ENCODE peak calls at places on chromosome 16, in nine cellular contexts. P, A, X, N, O, L, H, G and S are unnamed samples. For H3K4me1, the result is how much of the 10 kb centered on the place peaks cover.

GRCh38 chr16:2513405-2514332 is at the start of gene ATP6V0C:
- DNase-seq in H (peak), N (peak), X (peak), G (peak), A (peak), L (peak), P (peak), O (peak), S (peak)

GRCh38 chr16:24871891-24872290 is 26.1 kb downstream of the SLC5A11 start:
- DNase-seq in N (no peak), P (peak), H (no peak), O (no peak), X (no peak), L (no peak), A (no peak), G (no peak), S (no peak)

GRCh38 chr16:9441021-9441420 is 349.6 kb downstream of the HAPSTR1 start:
- DNase-seq in N (peak), L (no peak), P (no peak), A (peak), G (no peak), O (no peak), X (no peak), H (no peak), S (peak)

GRCh38 chr16:30839523-30840227 is 52.7 kb upstream of the ZNF629 start:
- DNase-seq in P (no peak), N (peak), X (no peak), H (no peak), G (no peak), O (no peak), A (peak), L (no peak), S (peak)

GRCh38 chr16:56847173-56847948 is 17.6 kb upstream of the SLC12A3 start:
- DNase-seq in A (no peak), O (no peak), X (no peak), G (no peak), L (peak), N (no peak), H (no peak), P (peak), S (no peak)

GRCh38 chr16:68707341-68708152 is 29.5 kb upstream of the CDH1 start:
- DNase-seq in L (no peak), O (no peak), P (peak), H (peak), A (peak), G (no peak), N (peak), X (no peak), S (peak)

GRCh38 chr16:68083861-68084503 is 1.2 kb upstream of the NFATC3 start:
- DNase-seq in H (peak), L (no peak), X (no peak), N (peak), O (no peak), A (peak), P (no peak), G (no peak), S (no peak)

GRCh38 chr16:15879255-15879804 is 9.1 kb downstream of the CEP20 start:
- DNase-seq in L (no peak), O (no peak), G (no peak), X (no peak), N (no peak), H (no peak), A (no peak), P (no peak), S (no peak)

GRCh38 chr16:30368122-30368791 is 2.0 kb downstream of the TBC1D10B start:
- DNase-seq in G (peak), H (no peak), X (no peak), N (no peak), P (peak), O (no peak), A (no peak), L (no peak), S (peak)

GRCh38 chr16:81127051-81127450 is 30.9 kb upstream of the GCSH start:
- DNase-seq in H (no peak), P (no peak), X (no peak), A (no peak), N (no peak), O (no peak), L (no peak), G (no peak), S (no peak)

GRCh38 chr16:31474173-31474714 is 2.3 kb downstream of the TGFB1I1 start:
- DNase-seq in O (no peak), H (no peak), N (peak), P (no peak), L (no peak), G (no peak), A (no peak), X (no peak), S (no peak)

GRCh38 chr16:3216263-3216640 is 18.7 kb downstream of the ZNF200 start:
- DNase-seq in A (no peak), G (no peak), L (peak), H (no peak), P (no peak), X (no peak), O (no peak), N (no peak), S (no peak)

DNA sequence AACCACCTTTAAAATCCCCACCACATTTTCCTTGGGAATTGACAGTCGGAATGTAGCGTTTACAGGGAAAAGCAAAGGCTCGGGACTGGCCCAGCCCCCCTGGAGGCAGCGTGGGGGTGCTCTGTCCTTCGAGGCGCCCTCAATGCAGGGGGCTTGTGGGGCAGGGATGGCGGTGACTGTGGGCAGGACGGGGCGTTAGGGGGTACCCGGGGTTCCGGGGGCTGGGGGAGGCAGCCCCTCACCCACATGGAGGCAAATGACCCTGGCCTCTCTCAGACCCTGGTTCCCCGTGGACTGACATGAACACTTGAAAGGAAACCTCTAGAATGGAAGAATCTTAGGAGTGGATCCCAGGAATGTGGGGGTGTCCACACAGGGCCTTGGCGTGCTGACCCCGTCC is 78.4 kb upstream of the GNG13 start:
- DNase-seq in N (no peak), H (no peak), P (no peak), X (no peak), L (no peak), A (no peak), G (no peak), O (peak), S (no peak)
- H3K4me1 ChIP-seq in N (under half), H (under half), P (under half), X (under half), L (under half), A (under half), G (under half), O (under half), S (under half)

DNA sequence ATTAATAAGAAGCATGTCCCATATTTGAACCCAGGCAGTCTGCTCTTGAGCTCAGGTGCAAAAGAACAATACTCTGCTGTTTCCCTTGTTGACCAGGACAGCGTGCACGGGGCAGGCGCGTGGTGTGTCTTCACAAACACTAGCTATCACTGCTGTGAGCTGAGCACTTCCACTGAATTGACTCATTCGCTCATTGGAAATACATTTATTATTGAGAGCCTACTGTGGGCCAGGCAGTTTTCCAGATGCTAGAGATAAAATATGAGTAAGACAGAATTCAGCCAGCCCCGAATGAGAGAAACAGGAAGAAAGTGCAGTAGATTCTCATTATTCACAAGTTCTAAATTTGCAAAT is 1.7 kb downstream of the CHD9 start:
- DNase-seq in P (peak), O (no peak), G (no peak), L (no peak), X (no peak), A (no peak), H (no peak), N (no peak), S (no peak)
- H3K4me1 ChIP-seq in P (under half), O (under half), G (under half), L (under half), X (under half), A (under half), H (under half), N (under half), S (under half)

DNA sequence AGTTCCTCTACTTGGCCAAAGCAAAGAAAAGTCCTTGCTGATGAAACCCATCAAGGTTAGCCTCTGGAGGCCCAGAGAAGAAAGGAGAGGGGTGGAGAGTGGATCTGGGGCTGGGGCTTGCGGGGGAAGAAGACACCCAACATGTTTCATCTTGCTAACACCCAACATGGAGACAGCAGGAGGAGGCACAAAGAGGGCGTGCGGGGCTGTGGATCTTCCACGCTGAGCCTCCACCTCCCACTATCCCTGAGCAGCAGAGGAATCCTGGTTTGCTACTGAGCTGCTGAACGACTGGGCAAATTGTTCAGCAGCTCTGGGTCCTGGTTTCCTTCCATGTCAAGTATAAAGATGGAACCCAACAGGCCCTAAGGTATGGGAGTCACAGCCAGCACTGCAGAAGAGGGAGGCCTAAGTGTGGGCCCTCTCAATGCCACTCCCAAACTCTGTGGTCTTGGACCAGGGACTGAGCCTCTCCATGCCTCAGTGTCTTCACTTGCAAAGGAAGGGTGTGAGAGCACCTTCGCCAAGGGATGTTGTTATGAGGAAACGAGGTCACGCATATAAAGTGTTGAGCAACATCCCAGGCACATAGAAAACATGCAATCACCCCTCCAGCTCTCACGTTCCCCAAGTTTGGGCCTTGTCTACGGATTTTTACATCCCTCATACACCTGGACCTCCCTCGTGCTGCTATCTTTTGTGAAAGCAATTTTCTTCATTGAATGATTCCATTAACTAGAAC is 122.5 kb downstream of the XYLT1 start:
- DNase-seq in H (no peak), P (no peak), A (no peak), G (no peak), O (no peak), X (no peak), N (no peak), L (no peak), S (no peak)
- H3K4me1 ChIP-seq in H (under half), P (under half), A (under half), G (under half), O (under half), X (under half), N (under half), L (under half), S (under half)

DNA sequence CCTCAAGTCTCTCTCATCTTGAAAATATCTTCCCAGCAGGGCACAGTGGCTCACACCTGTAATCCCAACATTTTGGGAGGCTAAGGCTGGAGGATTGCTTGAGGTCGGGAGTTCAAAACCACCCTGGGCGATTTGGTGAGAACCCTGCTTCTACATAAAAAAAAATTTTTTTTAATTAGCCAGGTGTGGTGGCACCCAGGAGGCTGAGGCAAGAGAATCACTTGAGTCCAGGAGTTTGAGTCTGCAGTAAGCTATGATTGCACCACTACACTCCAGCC is 13.0 kb upstream of the EEF2K start:
- DNase-seq in H (no peak), N (no peak), P (no peak), X (no peak), A (no peak), G (no peak), O (no peak), L (no peak), S (no peak)
- H3K4me1 ChIP-seq in H (under half), N (under half), P (under half), X (half or more), A (under half), G (under half), O (under half), L (half or more), S (under half)

GRCh38 chr16:66933776-66934137 is 445 bp downstream of the CIAO2B start:
- DNase-seq in O (no peak), P (no peak), A (no peak), H (no peak), N (no peak), G (no peak), L (no peak), X (no peak), S (no peak)
- H3K4me1 ChIP-seq in O (under half), P (under half), A (under half), H (under half), N (under half), G (under half), L (under half), X (under half), S (under half)

GRCh38 chr16:85173981-85174751 is 61.9 kb upstream of the CIBAR2 start:
- DNase-seq in H (no peak), G (peak), X (no peak), A (peak), N (peak), P (peak), O (peak), L (no peak), S (no peak)
- H3K4me1 ChIP-seq in H (under half), G (under half), X (under half), A (under half), N (under half), P (half or more), O (half or more), L (under half), S (under half)

GRCh38 chr16:1458336-1458976 is 14.1 kb upstream of the CCDC154 start:
- DNase-seq in P (no peak), O (no peak), X (no peak), L (no peak), A (no peak), H (no peak), G (no peak), N (no peak), S (no peak)

GRCh38 chr16:1459967-1460366 is 14.9 kb downstream of the CLCN7 start:
- DNase-seq in O (no peak), G (no peak), A (no peak), H (no peak), L (no peak), X (no peak), N (no peak), P (no peak), S (no peak)

GRCh38 chr16:1457489-1458245 is 13.3 kb upstream of the CCDC154 start:
- DNase-seq in N (no peak), X (no peak), O (no peak), P (no peak), L (no peak), G (no peak), A (no peak), H (no peak), S (no peak)

GRCh38 chr16:1460602-1461138 is 14.2 kb downstream of the CLCN7 start:
- DNase-seq in P (peak), H (no peak), L (no peak), N (no peak), O (peak), G (no peak), A (no peak), X (no peak), S (no peak)

DNA sequence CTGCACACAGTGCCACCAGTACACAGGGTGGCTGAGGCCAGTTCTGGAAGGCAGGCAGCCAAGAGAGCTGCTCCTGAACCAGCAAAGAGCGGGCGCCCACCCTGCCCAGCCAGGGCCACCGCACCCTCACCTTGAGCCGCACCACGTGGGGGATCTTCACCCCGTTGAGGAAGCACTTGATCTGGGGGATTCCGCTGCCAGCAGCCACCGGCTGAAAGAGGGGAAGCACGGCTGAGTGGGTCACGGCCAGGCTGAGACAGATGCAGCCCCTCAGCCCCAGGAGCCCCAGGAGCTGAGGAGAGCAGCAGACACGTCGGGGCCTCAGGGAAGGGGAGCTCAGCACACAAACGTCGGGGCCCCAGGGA is 14.6 kb upstream of the CCDC154 start:
- DNase-seq in A (no peak), X (no peak), N (no peak), H (no peak), P (no peak), L (no peak), G (no peak), O (no peak), S (no peak)
- H3K4me1 ChIP-seq in A (under half), X (under half), N (under half), H (under half), P (under half), L (under half), G (under half), O (under half), S (under half)